ENCODE peak calls at places on chromosomes 1 and 21, in four cellular contexts. F is endothelial cell of umbilical vein; Y is caudate nucleus; W is CD4-positive, alpha-beta T cell. U is an unnamed sample.

GRCh38 chr1:171266930-171267329 is 18.6 kb downstream of the FMO1 start:
- DNase-seq in W (no peak), Y (no peak), F (no peak), U (no peak)

GRCh38 chr1:155085504-155086181 is 7.0 kb downstream of the EFNA3 start:
- DNase-seq in Y (peak), F (no peak), W (peak), U (peak)

GRCh38 chr1:111906816-111907215 is 82.7 kb downstream of the KCND3 start:
- DNase-seq in W (no peak), Y (no peak), F (no peak), U (no peak)

GRCh38 chr1:30846587-30846986 is 62.0 kb downstream of the SDC3 start:
- DNase-seq in W (no peak), Y (no peak), F (no peak), U (no peak)

GRCh38 chr1:86154581-86155060 is 2.0 kb downstream of the COL24A1 start:
- DNase-seq in F (no peak), Y (no peak), W (no peak), U (no peak)

GRCh38 chr1:36389960-36390359 is 4.2 kb upstream of the STK40 start:
- DNase-seq in Y (no peak), F (no peak), W (no peak), U (no peak)

GRCh38 chr1:36880155-36881070 is 153.9 kb downstream of the GRIK3 start:
- DNase-seq in W (no peak), Y (no peak), F (no peak), U (no peak)

GRCh38 chr1:31762323-31762722 is 1.8 kb downstream of the ADGRB2 start:
- DNase-seq in W (no peak), F (no peak), Y (no peak), U (no peak)

GRCh38 chr21:38645282-38645681 is 147.0 kb upstream of the ERG start:
- DNase-seq in W (no peak), Y (no peak), F (no peak), U (peak)

GRCh38 chr1:78122389-78122788 is 76.6 kb downstream of the GIPC2 start:
- DNase-seq in F (no peak), Y (no peak), W (no peak), U (no peak)

GRCh38 chr1:204074274-204075115 is 1.6 kb downstream of the SOX13 start:
- DNase-seq in W (no peak), Y (peak), F (peak), U (peak)

GRCh38 chr1:192797845-192798244 is 11.0 kb upstream of the RGS2 start:
- DNase-seq in Y (no peak), W (no peak), F (no peak), U (no peak)

GRCh38 chr1:39317910-39318633 is 113.6 kb downstream of the MACF1 start:
- DNase-seq in W (no peak), F (peak), Y (no peak), U (no peak)
- H3K27ac ChIP-seq in W (no peak), F (peak), Y (no peak), U (no peak)

DNA sequence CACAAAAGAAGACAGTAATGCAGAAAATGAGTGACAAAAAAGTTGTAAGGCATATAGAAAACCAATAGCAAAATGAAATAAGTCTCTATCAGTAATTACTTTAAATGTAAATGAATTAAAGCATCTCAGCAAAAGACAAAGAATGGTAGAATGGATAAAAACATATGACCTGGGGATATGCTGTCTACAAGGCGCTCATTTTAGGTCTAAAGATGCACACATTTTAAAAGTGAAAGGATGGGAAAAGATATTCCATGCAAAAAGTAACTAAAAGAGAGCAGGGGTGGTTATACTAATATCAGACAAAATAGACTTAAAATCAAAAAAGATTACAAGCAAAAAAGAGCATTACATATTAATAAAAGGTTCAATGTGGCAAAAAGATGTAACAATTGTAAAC is 41.2 kb downstream of the SPATA6 start:
- DNase-seq in F (no peak), W (no peak), Y (no peak), U (no peak)
- H3K27ac ChIP-seq in F (no peak), W (no peak), Y (no peak), U (no peak)

GRCh38 chr1:107741242-107741641 is 223.7 kb downstream of the VAV3 start:
- DNase-seq in Y (no peak), W (no peak), F (no peak), U (no peak)
- H3K27ac ChIP-seq in Y (no peak), W (no peak), F (no peak), U (no peak)

GRCh38 chr1:184931566-184931965 is 42.7 kb downstream of the NIBAN1 start:
- DNase-seq in F (peak), Y (no peak), W (no peak), U (no peak)

GRCh38 chr1:184932319-184932718 is 42.0 kb downstream of the NIBAN1 start:
- DNase-seq in Y (no peak), F (no peak), W (no peak), U (no peak)

GRCh38 chr1:184930232-184930631 is 44.1 kb downstream of the NIBAN1 start:
- DNase-seq in W (no peak), F (no peak), Y (no peak), U (no peak)

GRCh38 chr1:184929711-184930202 is 44.6 kb downstream of the NIBAN1 start:
- DNase-seq in W (no peak), F (no peak), Y (no peak), U (no peak)

GRCh38 chr1:184930645-184931044 is 43.7 kb downstream of the NIBAN1 start:
- DNase-seq in F (no peak), W (no peak), Y (no peak), U (no peak)
- H3K27ac ChIP-seq in F (no peak), W (no peak), Y (no peak), U (no peak)

U was measured in RWPE1.